ENCODE peak calls at places on chromosomes 13 and 19, in ten cellular contexts. F, E, Z, J, G, H, Y, D, A and Q are unnamed samples.

GRCh38 chr19:5016781-5017180 is 47.9 kb downstream of the KDM4B start:
- DNase-seq in F (no peak), E (no peak), Z (no peak), J (no peak), G (no peak), H (no peak), Y (no peak), D (no peak), A (no peak), Q (no peak)

GRCh38 chr19:41595258-41595889 is 19.4 kb downstream of the CEACAM21 start:
- DNase-seq in F (no peak), E (peak; percentile 68), Z (peak; percentile 41), J (peak; percentile 55), G (peak; percentile 83), H (peak; percentile 57), Y (peak; percentile 71), D (no peak), A (peak; percentile 58), Q (peak; percentile 39)

GRCh38 chr19:31270897-31271568 is 78.2 kb downstream of the TSHZ3 start:
- DNase-seq in F (no peak), E (no peak), Z (no peak), J (no peak), G (no peak), H (peak; percentile 17), Y (peak; percentile 15), D (no peak), A (no peak), Q (no peak)

GRCh38 chr13:39415003-39415402 is 188.0 kb downstream of the LHFPL6 start:
- DNase-seq in F (no peak), E (peak; percentile 65), Z (no peak), J (no peak), G (no peak), H (no peak), Y (no peak), D (no peak), A (no peak), Q (no peak)

GRCh38 chr19:22335716-22336115 is 49.5 kb downstream of the ZNF729 start:
- DNase-seq in F (no peak), E (no peak), Z (no peak), J (no peak), G (no peak), H (no peak), Y (no peak), D (no peak), A (no peak), Q (no peak)

GRCh38 chr13:34076943-34077703 is 259.2 kb downstream of the RFC3 start:
- DNase-seq in F (no peak), E (peak; percentile 7), Z (no peak), J (no peak), G (no peak), H (peak; percentile 9), Y (peak; percentile 47), D (no peak), A (no peak), Q (peak; percentile 23)

GRCh38 chr19:10317857-10318462 is 2.1 kb upstream of the FDX2 start:
- DNase-seq in F (no peak), E (no peak), Z (no peak), J (no peak), G (no peak), H (no peak), Y (no peak), D (no peak), A (no peak), Q (no peak)

GRCh38 chr19:4811328-4812131 is 20.0 kb downstream of the TICAM1 start:
- DNase-seq in F (peak; percentile 12), E (no peak), Z (peak; percentile 24), J (peak; percentile 88), G (peak; percentile 56), H (peak; percentile 37), Y (peak; percentile 55), D (peak; percentile 44), A (peak; percentile 87), Q (peak; percentile 61)

GRCh38 chr19:11138659-11139526 is 16.7 kb downstream of the SPC24 start:
- DNase-seq in F (no peak), E (no peak), Z (no peak), J (no peak), G (peak; percentile 87), H (peak; percentile 70), Y (peak; percentile 78), D (peak; percentile 54), A (no peak), Q (peak; percentile 0)